ENCODE peak calls at places on chromosomes 4 and X, in nine cellular contexts. One of them, this sample, is unnamed.
A peak's percentile ranks its signal among the peaks of the same experiment; 100 is the strongest.

GRCh38 chrX:15310117-15310516 is 5.3 kb downstream of the ASB11 start:
- DNase-seq in GM12865: no peak
- DNase-seq in brain microvascular endothelial cell: no peak
- DNase-seq in cardiac muscle cell: peak; percentile 69
- DNase-seq in GM13976: no peak
- DNase-seq in lower lobe of right lung: no peak
- DNase-seq in lower leg skin: no peak
- DNase-seq in SK-N-SH: no peak
- DNase-seq in AG09309: no peak
- DNase-seq in this sample: no peak

GRCh38 chr4:138741778-138742377 is 273.7 kb upstream of the NOCT start:
- DNase-seq in GM12865: no peak
- DNase-seq in brain microvascular endothelial cell: no peak
- DNase-seq in cardiac muscle cell: no peak
- DNase-seq in GM13976: no peak
- DNase-seq in lower lobe of right lung: no peak
- DNase-seq in lower leg skin: no peak
- DNase-seq in SK-N-SH: no peak
- DNase-seq in AG09309: no peak
- DNase-seq in this sample: no peak

GRCh38 chr4:184168406-184169019 is 49.2 kb downstream of the ENPP6 start:
- DNase-seq in GM12865: peak; percentile 69
- DNase-seq in brain microvascular endothelial cell: peak; percentile 36
- DNase-seq in cardiac muscle cell: peak; percentile 79
- DNase-seq in GM13976: peak; percentile 89
- DNase-seq in lower lobe of right lung: peak; percentile 83
- DNase-seq in lower leg skin: peak; percentile 93
- DNase-seq in SK-N-SH: peak; percentile 93
- DNase-seq in AG09309: peak; percentile 8
- DNase-seq in this sample: peak; percentile 66

GRCh38 chr4:11428161-11428700 is 463 bp downstream of the HS3ST1 start:
- DNase-seq in GM12865: peak; percentile 18
- DNase-seq in brain microvascular endothelial cell: no peak
- DNase-seq in cardiac muscle cell: no peak
- DNase-seq in GM13976: peak; percentile 42
- DNase-seq in lower lobe of right lung: no peak
- DNase-seq in lower leg skin: no peak
- DNase-seq in SK-N-SH: no peak
- DNase-seq in AG09309: no peak
- DNase-seq in this sample: peak; percentile 3

GRCh38 chr4:8866828-8867623 is 4.6 kb downstream of the HMX1 start:
- DNase-seq in GM12865: no peak
- DNase-seq in brain microvascular endothelial cell: no peak
- DNase-seq in cardiac muscle cell: no peak
- DNase-seq in GM13976: no peak
- DNase-seq in lower lobe of right lung: no peak
- DNase-seq in lower leg skin: no peak
- DNase-seq in SK-N-SH: no peak
- DNase-seq in AG09309: no peak
- DNase-seq in this sample: no peak

GRCh38 chr4:8181844-8182243 is 17.2 kb upstream of the SH3TC1 start:
- DNase-seq in GM12865: no peak
- DNase-seq in brain microvascular endothelial cell: no peak
- DNase-seq in cardiac muscle cell: no peak
- DNase-seq in GM13976: no peak
- DNase-seq in lower lobe of right lung: peak; percentile 47
- DNase-seq in lower leg skin: no peak
- DNase-seq in SK-N-SH: no peak
- DNase-seq in AG09309: no peak
- DNase-seq in this sample: no peak

GRCh38 chrX:102979536-102979935 is 42.5 kb downstream of the RAB40AL start:
- DNase-seq in GM12865: no peak
- DNase-seq in brain microvascular endothelial cell: no peak
- DNase-seq in cardiac muscle cell: no peak
- DNase-seq in GM13976: no peak
- DNase-seq in lower lobe of right lung: no peak
- DNase-seq in lower leg skin: no peak
- DNase-seq in SK-N-SH: no peak
- DNase-seq in AG09309: no peak
- DNase-seq in this sample: no peak

GRCh38 chrX:79268788-79269187 is 98.3 kb downstream of the ITM2A start:
- DNase-seq in GM12865: no peak
- DNase-seq in brain microvascular endothelial cell: no peak
- DNase-seq in cardiac muscle cell: peak; percentile 49
- DNase-seq in GM13976: no peak
- DNase-seq in lower lobe of right lung: no peak
- DNase-seq in lower leg skin: no peak
- DNase-seq in SK-N-SH: no peak
- DNase-seq in AG09309: no peak
- DNase-seq in this sample: no peak

GRCh38 chr4:123478859-123479345 is 82.3 kb downstream of the SPRY1 start:
- DNase-seq in GM12865: peak; percentile 8
- DNase-seq in brain microvascular endothelial cell: peak; percentile 33
- DNase-seq in cardiac muscle cell: peak; percentile 60
- DNase-seq in GM13976: no peak
- DNase-seq in lower lobe of right lung: peak; percentile 70
- DNase-seq in lower leg skin: no peak
- DNase-seq in SK-N-SH: no peak
- DNase-seq in AG09309: peak; percentile 61
- DNase-seq in this sample: peak; percentile 49

GRCh38 chrX:39050427-39050826 is 249.2 kb downstream of the MID1IP1 start:
- DNase-seq in GM12865: no peak
- DNase-seq in brain microvascular endothelial cell: no peak
- DNase-seq in cardiac muscle cell: no peak
- DNase-seq in GM13976: no peak
- DNase-seq in lower lobe of right lung: no peak
- DNase-seq in lower leg skin: no peak
- DNase-seq in SK-N-SH: no peak
- DNase-seq in AG09309: no peak
- DNase-seq in this sample: no peak

GRCh38 chrX:106249706-106250379 is 81.7 kb downstream of the PWWP3B start:
- DNase-seq in GM12865: no peak
- DNase-seq in brain microvascular endothelial cell: no peak
- DNase-seq in cardiac muscle cell: peak; percentile 58
- DNase-seq in GM13976: no peak
- DNase-seq in lower lobe of right lung: no peak
- DNase-seq in lower leg skin: no peak
- DNase-seq in SK-N-SH: no peak
- DNase-seq in AG09309: no peak
- DNase-seq in this sample: no peak

GRCh38 chrX:118216086-118216485 is 99.5 kb upstream of the KLHL13 start:
- DNase-seq in GM12865: no peak
- DNase-seq in brain microvascular endothelial cell: no peak
- DNase-seq in cardiac muscle cell: no peak
- DNase-seq in GM13976: no peak
- DNase-seq in lower lobe of right lung: no peak
- DNase-seq in lower leg skin: no peak
- DNase-seq in SK-N-SH: no peak
- DNase-seq in AG09309: no peak
- DNase-seq in this sample: no peak

GRCh38 chr4:144757969-144758368 is 112.0 kb downstream of the HHIP start:
- DNase-seq in GM12865: no peak
- DNase-seq in brain microvascular endothelial cell: no peak
- DNase-seq in cardiac muscle cell: no peak
- DNase-seq in GM13976: no peak
- DNase-seq in lower lobe of right lung: no peak
- DNase-seq in lower leg skin: no peak
- DNase-seq in SK-N-SH: no peak
- DNase-seq in AG09309: no peak
- DNase-seq in this sample: no peak

GRCh38 chr4:144750348-144750747 is 104.4 kb downstream of the HHIP start:
- DNase-seq in GM12865: no peak
- DNase-seq in brain microvascular endothelial cell: no peak
- DNase-seq in cardiac muscle cell: no peak
- DNase-seq in GM13976: no peak
- DNase-seq in lower lobe of right lung: no peak
- DNase-seq in lower leg skin: no peak
- DNase-seq in SK-N-SH: no peak
- DNase-seq in AG09309: no peak
- DNase-seq in this sample: no peak

GRCh38 chr4:144748814-144749555 is 103.0 kb downstream of the HHIP start:
- DNase-seq in GM12865: no peak
- DNase-seq in brain microvascular endothelial cell: no peak
- DNase-seq in cardiac muscle cell: peak; percentile 50
- DNase-seq in GM13976: no peak
- DNase-seq in lower lobe of right lung: no peak
- DNase-seq in lower leg skin: no peak
- DNase-seq in SK-N-SH: no peak
- DNase-seq in AG09309: no peak
- DNase-seq in this sample: no peak

GRCh38 chr4:144754562-144755410 is 108.8 kb downstream of the HHIP start:
- DNase-seq in GM12865: no peak
- DNase-seq in brain microvascular endothelial cell: peak; percentile 54
- DNase-seq in cardiac muscle cell: peak; percentile 71
- DNase-seq in GM13976: peak; percentile 5
- DNase-seq in lower lobe of right lung: no peak
- DNase-seq in lower leg skin: no peak
- DNase-seq in SK-N-SH: no peak
- DNase-seq in AG09309: peak; percentile 14
- DNase-seq in this sample: no peak
- TF ChIP-seq CTCF in GM12865: peak; percentile 19
- TF ChIP-seq CTCF in brain microvascular endothelial cell: peak; percentile 72
- TF ChIP-seq CTCF in cardiac muscle cell: peak; percentile 65
- TF ChIP-seq CTCF in GM13976: no peak
- TF ChIP-seq CTCF in lower lobe of right lung: no peak
- TF ChIP-seq CTCF in lower leg skin: no peak
- TF ChIP-seq CTCF in SK-N-SH: peak; percentile 50
- TF ChIP-seq CTCF in AG09309: peak; percentile 69
- TF ChIP-seq CTCF in this sample: no peak

DNA sequence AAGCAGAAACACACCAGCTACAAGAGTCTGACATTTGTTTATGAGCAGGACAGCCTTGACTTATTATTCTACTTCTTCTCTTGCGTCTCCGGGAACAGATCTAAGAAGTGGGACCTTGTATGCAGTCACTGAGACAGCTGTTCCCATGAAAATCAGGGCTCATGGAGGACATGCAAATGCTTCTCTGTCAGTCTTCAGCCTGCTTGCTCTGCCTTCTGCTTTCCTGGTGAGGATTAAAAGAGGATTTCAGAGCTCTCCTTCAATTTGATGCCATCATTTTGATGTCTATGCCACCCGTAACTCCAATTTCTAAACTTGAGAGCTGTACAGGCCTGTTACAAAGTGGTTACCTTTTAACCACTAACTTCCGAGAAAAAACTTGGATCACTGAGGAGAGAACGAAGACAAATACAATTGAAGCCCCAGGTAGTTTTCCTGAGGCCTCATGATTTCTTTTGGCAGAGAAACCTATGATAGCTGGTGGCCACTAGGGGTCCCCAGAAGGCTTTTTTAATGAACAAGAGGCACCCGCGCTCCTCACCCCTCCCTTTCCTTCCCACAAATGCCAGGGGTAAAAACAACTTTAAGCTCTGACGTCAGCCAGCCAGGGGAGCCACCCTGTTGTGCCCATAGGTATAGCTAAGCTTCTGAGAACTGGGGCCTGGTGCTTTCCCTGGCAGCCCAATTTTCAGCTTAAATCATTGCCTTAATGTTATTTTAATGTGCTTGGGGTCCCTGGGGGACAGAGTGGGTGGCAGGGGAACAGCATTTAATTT is 97.0 kb downstream of the DDIT4L start:
- DNase-seq in GM12865: peak; percentile 83
- DNase-seq in brain microvascular endothelial cell: peak; percentile 86
- DNase-seq in cardiac muscle cell: peak; percentile 94
- DNase-seq in GM13976: peak; percentile 37
- DNase-seq in lower lobe of right lung: peak; percentile 85
- DNase-seq in lower leg skin: peak; percentile 94
- DNase-seq in SK-N-SH: peak; percentile 66
- DNase-seq in AG09309: peak; percentile 63
- DNase-seq in this sample: peak; percentile 97
- TF ChIP-seq CTCF in GM12865: peak; percentile 78
- TF ChIP-seq CTCF in brain microvascular endothelial cell: peak; percentile 85
- TF ChIP-seq CTCF in cardiac muscle cell: peak; percentile 86
- TF ChIP-seq CTCF in GM13976: peak; percentile 60
- TF ChIP-seq CTCF in lower lobe of right lung: peak; percentile 82
- TF ChIP-seq CTCF in lower leg skin: peak; percentile 67
- TF ChIP-seq CTCF in SK-N-SH: peak; percentile 89
- TF ChIP-seq CTCF in AG09309: peak; percentile 86
- TF ChIP-seq CTCF in this sample: peak; percentile 73

GRCh38 chr4:38762560-38762959 is 20.2 kb downstream of the TLR10 start:
- DNase-seq in GM12865: peak; percentile 89
- DNase-seq in brain microvascular endothelial cell: no peak
- DNase-seq in cardiac muscle cell: no peak
- DNase-seq in GM13976: peak; percentile 44
- DNase-seq in lower lobe of right lung: no peak
- DNase-seq in lower leg skin: no peak
- DNase-seq in SK-N-SH: no peak
- DNase-seq in AG09309: no peak
- DNase-seq in this sample: no peak

GRCh38 chr4:38759077-38759789 is 23.6 kb downstream of the TLR10 start:
- DNase-seq in GM12865: peak; percentile 83
- DNase-seq in brain microvascular endothelial cell: peak; percentile 77
- DNase-seq in cardiac muscle cell: peak; percentile 84
- DNase-seq in GM13976: peak; percentile 48
- DNase-seq in lower lobe of right lung: no peak
- DNase-seq in lower leg skin: peak; percentile 88
- DNase-seq in SK-N-SH: peak; percentile 58
- DNase-seq in AG09309: no peak
- DNase-seq in this sample: peak; percentile 76

GRCh38 chr4:38760915-38761314 is 21.9 kb downstream of the TLR10 start:
- DNase-seq in GM12865: peak; percentile 88
- DNase-seq in brain microvascular endothelial cell: no peak
- DNase-seq in cardiac muscle cell: no peak
- DNase-seq in GM13976: no peak
- DNase-seq in lower lobe of right lung: no peak
- DNase-seq in lower leg skin: no peak
- DNase-seq in SK-N-SH: no peak
- DNase-seq in AG09309: no peak
- DNase-seq in this sample: no peak

GRCh38 chr4:38759790-38760122 is 23.0 kb downstream of the TLR10 start:
- DNase-seq in GM12865: no peak
- DNase-seq in brain microvascular endothelial cell: no peak
- DNase-seq in cardiac muscle cell: no peak
- DNase-seq in GM13976: no peak
- DNase-seq in lower lobe of right lung: no peak
- DNase-seq in lower leg skin: no peak
- DNase-seq in SK-N-SH: no peak
- DNase-seq in AG09309: no peak
- DNase-seq in this sample: no peak

GRCh38 chr4:38757945-38758344 is 24.8 kb downstream of the TLR10 start:
- DNase-seq in GM12865: peak; percentile 67
- DNase-seq in brain microvascular endothelial cell: no peak
- DNase-seq in cardiac muscle cell: no peak
- DNase-seq in GM13976: no peak
- DNase-seq in lower lobe of right lung: no peak
- DNase-seq in lower leg skin: no peak
- DNase-seq in SK-N-SH: no peak
- DNase-seq in AG09309: no peak
- DNase-seq in this sample: peak; percentile 22
- TF ChIP-seq CTCF in GM12865: peak; percentile 43
- TF ChIP-seq CTCF in brain microvascular endothelial cell: peak; percentile 52
- TF ChIP-seq CTCF in cardiac muscle cell: peak; percentile 10
- TF ChIP-seq CTCF in GM13976: peak; percentile 45
- TF ChIP-seq CTCF in lower lobe of right lung: peak; percentile 25
- TF ChIP-seq CTCF in lower leg skin: no peak
- TF ChIP-seq CTCF in SK-N-SH: peak; percentile 36
- TF ChIP-seq CTCF in AG09309: no peak
- TF ChIP-seq CTCF in this sample: no peak

DNA sequence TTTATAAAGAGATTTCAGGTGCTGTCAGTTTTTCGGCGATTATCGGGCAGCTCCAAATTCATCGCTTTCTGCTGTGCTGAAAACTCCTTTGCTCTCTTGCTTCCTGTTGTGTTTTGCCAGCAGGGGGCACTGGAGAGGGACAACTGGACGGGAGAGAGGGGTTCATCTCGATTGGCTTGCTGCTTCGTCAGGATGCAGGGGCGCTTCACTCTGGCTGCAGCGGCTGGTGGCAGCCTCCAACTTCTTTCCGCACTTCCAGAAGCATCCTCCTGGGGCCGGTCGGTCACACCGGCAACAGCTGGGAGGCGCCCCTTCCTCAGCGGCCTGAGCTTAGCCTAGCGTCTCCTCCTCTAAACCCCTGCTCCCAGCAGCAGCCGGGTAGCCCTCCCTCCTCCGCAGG is 29.5 kb downstream of the MSL3 start:
- DNase-seq in GM12865: peak; percentile 19
- DNase-seq in brain microvascular endothelial cell: peak; percentile 51
- DNase-seq in cardiac muscle cell: peak; percentile 74
- DNase-seq in GM13976: no peak
- DNase-seq in lower lobe of right lung: peak; percentile 54
- DNase-seq in lower leg skin: peak; percentile 90
- DNase-seq in SK-N-SH: peak; percentile 64
- DNase-seq in AG09309: no peak
- DNase-seq in this sample: peak; percentile 84
- TF ChIP-seq CTCF in GM12865: peak; percentile 28
- TF ChIP-seq CTCF in brain microvascular endothelial cell: peak; percentile 78
- TF ChIP-seq CTCF in cardiac muscle cell: peak; percentile 62
- TF ChIP-seq CTCF in GM13976: peak; percentile 34
- TF ChIP-seq CTCF in lower lobe of right lung: peak; percentile 55
- TF ChIP-seq CTCF in lower leg skin: no peak
- TF ChIP-seq CTCF in SK-N-SH: peak; percentile 67
- TF ChIP-seq CTCF in AG09309: peak; percentile 56
- TF ChIP-seq CTCF in this sample: peak; percentile 64